ENCODE peak calls at places on chromosomes 5 and 9, in six cellular contexts. J is GM23338, B is MM.1S, W is PC-3, Z is neural progenitor cell, U is GM23248. K is an unnamed sample. For H3K36me3, the result is how much of the 10 kb centered on the place peaks cover.

GRCh38 chr5:78500028-78500427 is 139.6 kb downstream of the SCAMP1 start:
- DNase-seq in B (no peak), U (peak), Z (no peak), W (no peak), J (no peak), K (no peak)

GRCh38 chr9:37053684-37054512 is 19.8 kb upstream of the PAX5 start:
- DNase-seq in W (no peak), B (no peak), Z (peak), J (peak), U (no peak), K (no peak)

GRCh38 chr5:78653031-78653430 is 4.5 kb upstream of the LHFPL2 start:
- DNase-seq in U (no peak), W (no peak), Z (no peak), J (no peak), B (no peak), K (no peak)

GRCh38 chr9:126240835-126241234 is 85.8 kb upstream of the MVB12B start:
- DNase-seq in U (no peak), B (peak), W (no peak), Z (no peak), J (no peak), K (no peak)

GRCh38 chr5:151780348-151780747 is 8.6 kb downstream of the G3BP1 start:
- DNase-seq in U (no peak), B (no peak), Z (no peak), W (no peak), J (peak), K (no peak)

GRCh38 chr5:172531704-172532026 is 77.3 kb upstream of the SH3PXD2B start:
- DNase-seq in W (no peak), B (no peak), Z (no peak), J (no peak), U (no peak), K (no peak)

GRCh38 chr5:98341038-98341710 is 432.3 kb upstream of the RGMB start:
- DNase-seq in Z (no peak), W (no peak), J (no peak), B (no peak), U (peak), K (no peak)

GRCh38 chr5:127340606-127341005 is 50.0 kb downstream of the MEGF10 start:
- DNase-seq in B (no peak), W (peak), U (no peak), J (no peak), Z (no peak), K (no peak)

GRCh38 chr5:141040093-141040762 is 10.9 kb upstream of the PCDHB1 start:
- DNase-seq in W (peak), B (peak), J (peak), Z (peak), U (peak), K (peak)

GRCh38 chr9:126694206-126695081 is 80.7 kb downstream of the LMX1B start:
- DNase-seq in Z (peak), U (no peak), J (no peak), W (no peak), B (no peak), K (no peak)

GRCh38 chr5:141560141-141560540 is 58.7 kb downstream of the DIAPH1 start:
- DNase-seq in W (peak), B (no peak), U (peak), J (peak), Z (no peak), K (peak)

GRCh38 chr5:130992095-130992494 is 173.0 kb downstream of the HINT1 start:
- DNase-seq in Z (no peak), J (no peak), U (peak), B (no peak), W (no peak), K (peak)

GRCh38 chr9:92882276-92882675 is 4.4 kb upstream of the ZNF484 start:
- DNase-seq in U (no peak), Z (no peak), W (no peak), J (peak), B (no peak), K (no peak)

GRCh38 chr5:116543501-116543900 is 31.1 kb downstream of the SEMA6A start:
- DNase-seq in W (peak), J (no peak), B (no peak), U (no peak), Z (no peak), K (no peak)

GRCh38 chr9:129436751-129437625 is 183.9 kb downstream of the C9orf50 start:
- DNase-seq in J (no peak), Z (peak), W (peak), B (no peak), U (peak), K (peak)
- TF ChIP-seq EZH2 in J (peak), Z (peak), W (no peak), B (no peak), U (no peak), K (no peak)

DNA sequence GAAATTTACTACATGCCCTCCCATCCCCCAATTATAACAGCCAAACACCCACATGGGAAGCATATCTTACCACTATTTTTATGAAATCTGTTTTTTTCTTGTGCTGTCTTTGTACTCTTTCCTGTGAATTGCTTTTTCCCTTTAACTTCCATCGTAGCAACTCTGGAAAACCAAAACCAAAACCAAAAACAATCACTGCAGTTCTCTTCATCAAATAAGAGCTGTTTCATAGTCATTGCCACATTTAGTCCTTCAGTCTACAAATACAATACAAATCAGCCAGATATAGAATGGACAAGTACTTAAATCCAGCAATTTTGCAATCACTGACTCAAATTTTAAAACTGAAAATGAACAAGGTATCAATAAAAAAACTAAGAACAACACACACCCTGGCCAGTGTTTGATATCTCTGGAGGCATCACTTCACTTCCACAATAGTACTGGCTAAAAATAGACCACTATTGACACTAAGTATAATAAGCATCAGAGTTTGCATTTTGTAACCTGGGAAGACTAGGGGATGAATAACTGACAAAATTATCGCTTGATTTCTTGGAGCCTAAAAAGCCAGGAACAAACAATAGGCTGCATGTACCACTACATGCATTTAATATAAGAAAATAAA is 5.4 kb downstream of the PUM3 start:
- DNase-seq in W (no peak), Z (no peak), J (no peak), U (peak), B (no peak), K (no peak)
- H3K36me3 ChIP-seq in W (under half), Z (under half), J (under half), U (under half), B (under half), K (under half)

GRCh38 chr5:138179277-138179857 is 455 bp downstream of the KIF20A start:
- DNase-seq in W (no peak), U (peak), Z (peak), J (peak), B (peak), K (peak)
- TF ChIP-seq EZH2phosphoT487 in W (no peak), U (no peak), Z (no peak), J (no peak), B (no peak), K (no peak)

GRCh38 chr9:122213589-122214413 is 15.0 kb downstream of the LHX6 start:
- DNase-seq in J (peak), U (peak), B (peak), W (peak), Z (peak), K (peak)
- TF ChIP-seq EZH2 in J (peak), U (peak), B (no peak), W (no peak), Z (peak), K (no peak)

GRCh38 chr5:430214-430925 is 12.6 kb upstream of the EXOC3 start:
- DNase-seq in J (no peak), Z (no peak), W (no peak), U (no peak), B (no peak), K (no peak)

GRCh38 chr5:432928-433791 is 9.8 kb upstream of the EXOC3 start:
- DNase-seq in U (no peak), J (no peak), Z (no peak), B (no peak), W (no peak), K (no peak)

GRCh38 chr5:431001-431710 is 11.8 kb upstream of the EXOC3 start:
- DNase-seq in B (peak), W (peak), J (peak), Z (peak), U (peak), K (peak)

GRCh38 chr5:432201-432927 is 10.6 kb upstream of the EXOC3 start:
- DNase-seq in J (no peak), B (no peak), U (no peak), Z (no peak), W (no peak), K (no peak)

GRCh38 chr5:431711-432050 is 11.3 kb upstream of the EXOC3 start:
- DNase-seq in W (no peak), Z (no peak), U (no peak), B (no peak), J (no peak), K (no peak)
- H3K36me3 ChIP-seq in W (under half), Z (under half), U (under half), B (under half), J (under half), K (under half)

DNA sequence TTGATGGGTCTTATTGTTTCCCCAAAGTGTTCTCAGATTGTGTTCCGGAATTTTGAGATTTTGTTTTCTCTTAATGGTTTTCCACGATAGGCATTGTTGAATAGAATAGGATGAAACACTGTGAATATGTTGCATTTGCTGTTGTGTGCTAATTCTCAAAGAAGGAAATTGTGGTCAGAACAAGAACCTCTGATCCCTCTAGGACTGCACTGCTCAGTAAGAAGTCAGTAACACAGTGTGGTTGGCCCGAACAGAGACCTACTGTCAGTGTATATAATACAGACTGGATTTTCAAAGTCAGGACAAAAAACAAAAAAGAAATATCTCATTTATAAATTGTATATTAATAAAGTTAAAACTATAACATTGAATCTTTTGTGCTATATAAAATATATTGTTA is 494.8 kb downstream of the MAT2B start:
- DNase-seq in J (no peak), U (no peak), W (no peak), Z (no peak), B (no peak), K (no peak)
- TF ChIP-seq EZH2phosphoT487 in J (no peak), U (no peak), W (no peak), Z (no peak), B (no peak), K (no peak)

DNA sequence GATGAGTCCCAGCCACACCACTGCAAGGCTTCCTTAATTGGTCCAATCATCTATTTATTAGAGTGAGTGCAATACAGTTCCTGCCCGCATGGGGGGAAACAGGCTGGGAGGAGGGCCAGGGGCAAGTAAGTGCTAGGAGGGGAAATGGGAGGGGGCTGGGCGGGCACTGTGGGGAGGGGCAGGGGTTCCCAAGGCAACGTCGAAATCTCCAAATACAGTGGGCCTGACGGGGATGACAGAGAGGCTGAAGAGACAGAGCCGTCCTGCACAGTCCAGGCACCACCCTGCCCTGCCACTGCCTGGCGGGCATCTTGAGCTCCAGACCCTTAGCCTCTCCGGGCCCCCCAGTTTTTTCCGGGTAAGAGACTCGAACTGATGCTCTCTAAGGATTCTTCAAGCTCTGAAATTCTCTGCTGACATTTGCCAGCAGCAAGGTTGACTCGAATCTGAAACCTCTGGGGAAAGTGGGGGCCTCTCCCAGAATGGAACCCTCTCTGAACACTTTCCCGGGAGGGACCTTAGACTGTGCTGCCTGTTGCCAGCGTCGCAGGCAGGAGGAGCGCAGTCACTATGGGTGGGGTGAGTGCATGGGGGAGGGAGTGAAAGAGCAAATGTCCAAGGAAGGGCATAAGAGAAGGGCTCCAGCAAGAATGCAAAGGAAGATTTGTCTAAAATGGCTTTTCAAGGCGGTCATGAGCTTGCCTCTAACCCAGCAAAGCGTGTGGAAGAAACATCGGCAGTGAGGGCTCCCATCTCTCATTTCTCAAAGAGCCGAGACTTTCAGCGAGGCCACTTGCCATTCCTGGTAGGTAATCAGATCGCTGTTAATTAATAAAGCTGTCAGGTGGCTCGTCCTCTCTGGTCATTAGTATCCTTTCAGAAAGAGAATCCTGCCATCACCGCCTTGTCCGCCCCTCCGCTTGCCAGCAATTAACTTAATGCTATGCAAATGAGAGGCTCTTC is 98.9 kb downstream of the GTF3C4 start:
- DNase-seq in J (peak), W (peak), Z (peak), U (peak), B (peak), K (peak)
- TF ChIP-seq EZH2 in J (no peak), W (no peak), Z (no peak), U (no peak), B (no peak), K (no peak)

GRCh38 chr9:121141706-121142105 is 60.0 kb downstream of the RAB14 start:
- DNase-seq in Z (no peak), B (no peak), W (peak), J (no peak), U (no peak), K (no peak)
- H3K36me3 ChIP-seq in Z (under half), B (under half), W (under half), J (under half), U (under half), K (under half)

K was measured in hepatocyte.